ENCODE peak calls at places on chromosomes 3 and 15, in ten cellular contexts. One of them, this sample, is unnamed.

GRCh38 chr3:150348500-150348899 is 59.6 kb upstream of the TSC22D2 start:
- DNase-seq in choroid plexus epithelial cell: peak
- DNase-seq in HCT116: peak
- DNase-seq in WERI-Rb-1: no peak
- DNase-seq in heart left ventricle: no peak
- DNase-seq in body of pancreas: no peak
- DNase-seq in GM13976: no peak
- DNase-seq in epithelial cell of esophagus: peak
- DNase-seq in transverse colon: peak
- DNase-seq in B cell: no peak
- DNase-seq in this sample: no peak

GRCh38 chr3:146177072-146177936 is 16.3 kb upstream of the PLOD2 start:
- DNase-seq in choroid plexus epithelial cell: no peak
- DNase-seq in HCT116: no peak
- DNase-seq in WERI-Rb-1: no peak
- DNase-seq in heart left ventricle: peak
- DNase-seq in body of pancreas: no peak
- DNase-seq in GM13976: no peak
- DNase-seq in epithelial cell of esophagus: peak
- DNase-seq in transverse colon: no peak
- DNase-seq in B cell: no peak
- DNase-seq in this sample: no peak

GRCh38 chr3:30333903-30334302 is 272.5 kb upstream of the TGFBR2 start:
- DNase-seq in choroid plexus epithelial cell: no peak
- DNase-seq in HCT116: no peak
- DNase-seq in WERI-Rb-1: no peak
- DNase-seq in heart left ventricle: no peak
- DNase-seq in body of pancreas: no peak
- DNase-seq in GM13976: no peak
- DNase-seq in epithelial cell of esophagus: no peak
- DNase-seq in transverse colon: no peak
- DNase-seq in B cell: no peak
- DNase-seq in this sample: no peak

GRCh38 chr3:197820550-197821335 is 29.7 kb downstream of the LRCH3 start:
- DNase-seq in choroid plexus epithelial cell: no peak
- DNase-seq in HCT116: no peak
- DNase-seq in WERI-Rb-1: no peak
- DNase-seq in heart left ventricle: no peak
- DNase-seq in body of pancreas: no peak
- DNase-seq in GM13976: no peak
- DNase-seq in epithelial cell of esophagus: no peak
- DNase-seq in transverse colon: no peak
- DNase-seq in B cell: no peak
- DNase-seq in this sample: no peak

GRCh38 chr3:191324936-191325335 is 4.3 kb upstream of the CCDC50 start:
- DNase-seq in choroid plexus epithelial cell: peak
- DNase-seq in HCT116: no peak
- DNase-seq in WERI-Rb-1: no peak
- DNase-seq in heart left ventricle: no peak
- DNase-seq in body of pancreas: no peak
- DNase-seq in GM13976: no peak
- DNase-seq in epithelial cell of esophagus: peak
- DNase-seq in transverse colon: no peak
- DNase-seq in B cell: no peak
- DNase-seq in this sample: no peak

GRCh38 chr3:190646996-190647395 is 133.1 kb downstream of the IL1RAP start:
- DNase-seq in choroid plexus epithelial cell: no peak
- DNase-seq in HCT116: no peak
- DNase-seq in WERI-Rb-1: no peak
- DNase-seq in heart left ventricle: no peak
- DNase-seq in body of pancreas: no peak
- DNase-seq in GM13976: no peak
- DNase-seq in epithelial cell of esophagus: no peak
- DNase-seq in transverse colon: no peak
- DNase-seq in B cell: no peak
- DNase-seq in this sample: no peak

GRCh38 chr3:184582583-184582982 is 21.0 kb downstream of the EPHB3 start:
- DNase-seq in choroid plexus epithelial cell: peak
- DNase-seq in HCT116: no peak
- DNase-seq in WERI-Rb-1: peak
- DNase-seq in heart left ventricle: peak
- DNase-seq in body of pancreas: no peak
- DNase-seq in GM13976: no peak
- DNase-seq in epithelial cell of esophagus: no peak
- DNase-seq in transverse colon: no peak
- DNase-seq in B cell: no peak
- DNase-seq in this sample: no peak

GRCh38 chr15:101066501-101067408 is 147.6 kb downstream of the LRRK1 start:
- DNase-seq in choroid plexus epithelial cell: no peak
- DNase-seq in HCT116: no peak
- DNase-seq in WERI-Rb-1: no peak
- DNase-seq in heart left ventricle: peak
- DNase-seq in body of pancreas: no peak
- DNase-seq in GM13976: no peak
- DNase-seq in epithelial cell of esophagus: no peak
- DNase-seq in transverse colon: no peak
- DNase-seq in B cell: no peak
- DNase-seq in this sample: no peak

GRCh38 chr3:15997274-15997943 is 177.1 kb upstream of the GALNT15 start:
- DNase-seq in choroid plexus epithelial cell: no peak
- DNase-seq in HCT116: no peak
- DNase-seq in WERI-Rb-1: no peak
- DNase-seq in heart left ventricle: no peak
- DNase-seq in body of pancreas: no peak
- DNase-seq in GM13976: peak
- DNase-seq in epithelial cell of esophagus: no peak
- DNase-seq in transverse colon: no peak
- DNase-seq in B cell: no peak
- DNase-seq in this sample: no peak

GRCh38 chr15:38912067-38912466 is 347.5 kb upstream of the RASGRP1 start:
- DNase-seq in choroid plexus epithelial cell: no peak
- DNase-seq in HCT116: no peak
- DNase-seq in WERI-Rb-1: no peak
- DNase-seq in heart left ventricle: no peak
- DNase-seq in body of pancreas: no peak
- DNase-seq in GM13976: no peak
- DNase-seq in epithelial cell of esophagus: no peak
- DNase-seq in transverse colon: no peak
- DNase-seq in B cell: no peak
- DNase-seq in this sample: no peak

GRCh38 chr3:87761341-87761740 is 297.5 kb downstream of the CGGBP1 start:
- DNase-seq in choroid plexus epithelial cell: no peak
- DNase-seq in HCT116: no peak
- DNase-seq in WERI-Rb-1: no peak
- DNase-seq in heart left ventricle: no peak
- DNase-seq in body of pancreas: no peak
- DNase-seq in GM13976: no peak
- DNase-seq in epithelial cell of esophagus: no peak
- DNase-seq in transverse colon: no peak
- DNase-seq in B cell: no peak
- DNase-seq in this sample: no peak

GRCh38 chr3:143307613-143308183 is 188.1 kb downstream of the CHST2 start:
- DNase-seq in choroid plexus epithelial cell: peak
- DNase-seq in HCT116: no peak
- DNase-seq in WERI-Rb-1: no peak
- DNase-seq in heart left ventricle: peak
- DNase-seq in body of pancreas: peak
- DNase-seq in GM13976: peak
- DNase-seq in epithelial cell of esophagus: peak
- DNase-seq in transverse colon: no peak
- DNase-seq in B cell: no peak
- DNase-seq in this sample: peak

GRCh38 chr3:116339441-116340028 is 105.8 kb downstream of the LSAMP start:
- DNase-seq in choroid plexus epithelial cell: peak
- DNase-seq in HCT116: no peak
- DNase-seq in WERI-Rb-1: no peak
- DNase-seq in heart left ventricle: no peak
- DNase-seq in body of pancreas: peak
- DNase-seq in GM13976: no peak
- DNase-seq in epithelial cell of esophagus: no peak
- DNase-seq in transverse colon: peak
- DNase-seq in B cell: no peak
- DNase-seq in this sample: no peak

GRCh38 chr3:147411235-147411607 is 2.1 kb downstream of the ZIC1 start:
- DNase-seq in choroid plexus epithelial cell: no peak
- DNase-seq in HCT116: no peak
- DNase-seq in WERI-Rb-1: no peak
- DNase-seq in heart left ventricle: no peak
- DNase-seq in body of pancreas: no peak
- DNase-seq in GM13976: no peak
- DNase-seq in epithelial cell of esophagus: no peak
- DNase-seq in transverse colon: no peak
- DNase-seq in B cell: peak
- DNase-seq in this sample: no peak

GRCh38 chr3:40763812-40764211 is 239.1 kb downstream of the ZNF621 start:
- DNase-seq in choroid plexus epithelial cell: no peak
- DNase-seq in HCT116: no peak
- DNase-seq in WERI-Rb-1: no peak
- DNase-seq in heart left ventricle: no peak
- DNase-seq in body of pancreas: no peak
- DNase-seq in GM13976: no peak
- DNase-seq in epithelial cell of esophagus: no peak
- DNase-seq in transverse colon: no peak
- DNase-seq in B cell: no peak
- DNase-seq in this sample: no peak

DNA sequence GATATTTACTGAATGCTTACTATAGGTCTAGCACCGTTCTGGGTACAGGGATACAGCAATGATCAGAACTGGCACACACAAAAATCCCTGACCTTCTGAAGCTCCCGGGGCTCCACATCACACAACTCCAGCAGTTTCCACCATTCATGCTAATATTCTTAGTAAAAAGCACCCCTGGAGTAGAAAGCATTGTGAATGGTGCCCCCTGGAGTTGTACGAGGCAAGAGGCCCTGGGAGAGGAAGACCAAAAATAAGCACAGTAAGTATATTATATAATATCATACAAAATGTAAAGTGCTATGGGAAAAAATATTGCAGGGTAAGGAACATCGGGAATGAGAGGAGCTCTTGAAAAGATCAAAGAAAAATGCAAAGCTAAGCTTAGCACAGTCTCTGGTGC is 790 bp upstream of the SRGAP3 start:
- DNase-seq in choroid plexus epithelial cell: no peak
- DNase-seq in HCT116: no peak
- DNase-seq in WERI-Rb-1: no peak
- DNase-seq in heart left ventricle: no peak
- DNase-seq in body of pancreas: no peak
- DNase-seq in GM13976: no peak
- DNase-seq in epithelial cell of esophagus: no peak
- DNase-seq in transverse colon: no peak
- DNase-seq in B cell: no peak
- DNase-seq in this sample: no peak
- TF ChIP-seq CTCF in choroid plexus epithelial cell: no peak
- TF ChIP-seq CTCF in HCT116: peak
- TF ChIP-seq CTCF in WERI-Rb-1: peak
- TF ChIP-seq CTCF in heart left ventricle: no peak
- TF ChIP-seq CTCF in body of pancreas: no peak
- TF ChIP-seq CTCF in GM13976: no peak
- TF ChIP-seq CTCF in epithelial cell of esophagus: no peak
- TF ChIP-seq CTCF in transverse colon: no peak
- TF ChIP-seq CTCF in B cell: no peak
- TF ChIP-seq CTCF in this sample: no peak

DNA sequence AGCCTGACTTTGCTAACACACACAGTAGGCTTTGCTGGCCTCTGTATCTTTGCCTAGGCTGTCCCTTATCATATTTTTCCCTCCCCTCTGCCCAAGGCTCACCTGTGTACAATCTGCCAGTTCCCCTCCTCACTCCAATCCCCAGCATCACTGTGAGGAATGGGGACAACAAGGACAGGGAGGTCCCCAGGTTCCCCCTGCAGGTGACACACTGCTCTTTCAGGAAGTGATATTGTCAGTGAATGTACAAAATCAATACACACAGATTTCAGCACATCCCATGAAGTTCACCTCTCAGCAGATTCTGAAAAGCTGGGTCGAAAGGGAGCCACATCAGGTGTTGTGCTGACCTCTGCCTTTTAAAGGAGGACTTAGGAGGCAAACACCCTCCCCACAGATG is 177.5 kb downstream of the RAB11A start:
- DNase-seq in choroid plexus epithelial cell: no peak
- DNase-seq in HCT116: no peak
- DNase-seq in WERI-Rb-1: peak
- DNase-seq in heart left ventricle: no peak
- DNase-seq in body of pancreas: no peak
- DNase-seq in GM13976: peak
- DNase-seq in epithelial cell of esophagus: no peak
- DNase-seq in transverse colon: no peak
- DNase-seq in B cell: no peak
- DNase-seq in this sample: peak
- TF ChIP-seq CTCF in choroid plexus epithelial cell: no peak
- TF ChIP-seq CTCF in HCT116: peak
- TF ChIP-seq CTCF in WERI-Rb-1: peak
- TF ChIP-seq CTCF in heart left ventricle: no peak
- TF ChIP-seq CTCF in body of pancreas: no peak
- TF ChIP-seq CTCF in GM13976: no peak
- TF ChIP-seq CTCF in epithelial cell of esophagus: no peak
- TF ChIP-seq CTCF in transverse colon: no peak
- TF ChIP-seq CTCF in B cell: no peak
- TF ChIP-seq CTCF in this sample: no peak

GRCh38 chr15:74788042-74788715 is 6.3 kb downstream of the CSK start:
- DNase-seq in choroid plexus epithelial cell: no peak
- DNase-seq in HCT116: no peak
- DNase-seq in WERI-Rb-1: no peak
- DNase-seq in heart left ventricle: no peak
- DNase-seq in body of pancreas: no peak
- DNase-seq in GM13976: no peak
- DNase-seq in epithelial cell of esophagus: no peak
- DNase-seq in transverse colon: no peak
- DNase-seq in B cell: no peak
- DNase-seq in this sample: no peak
- TF ChIP-seq CTCF in choroid plexus epithelial cell: no peak
- TF ChIP-seq CTCF in HCT116: peak
- TF ChIP-seq CTCF in WERI-Rb-1: no peak
- TF ChIP-seq CTCF in heart left ventricle: peak
- TF ChIP-seq CTCF in body of pancreas: no peak
- TF ChIP-seq CTCF in GM13976: no peak
- TF ChIP-seq CTCF in epithelial cell of esophagus: no peak
- TF ChIP-seq CTCF in transverse colon: peak
- TF ChIP-seq CTCF in B cell: no peak
- TF ChIP-seq CTCF in this sample: no peak

DNA sequence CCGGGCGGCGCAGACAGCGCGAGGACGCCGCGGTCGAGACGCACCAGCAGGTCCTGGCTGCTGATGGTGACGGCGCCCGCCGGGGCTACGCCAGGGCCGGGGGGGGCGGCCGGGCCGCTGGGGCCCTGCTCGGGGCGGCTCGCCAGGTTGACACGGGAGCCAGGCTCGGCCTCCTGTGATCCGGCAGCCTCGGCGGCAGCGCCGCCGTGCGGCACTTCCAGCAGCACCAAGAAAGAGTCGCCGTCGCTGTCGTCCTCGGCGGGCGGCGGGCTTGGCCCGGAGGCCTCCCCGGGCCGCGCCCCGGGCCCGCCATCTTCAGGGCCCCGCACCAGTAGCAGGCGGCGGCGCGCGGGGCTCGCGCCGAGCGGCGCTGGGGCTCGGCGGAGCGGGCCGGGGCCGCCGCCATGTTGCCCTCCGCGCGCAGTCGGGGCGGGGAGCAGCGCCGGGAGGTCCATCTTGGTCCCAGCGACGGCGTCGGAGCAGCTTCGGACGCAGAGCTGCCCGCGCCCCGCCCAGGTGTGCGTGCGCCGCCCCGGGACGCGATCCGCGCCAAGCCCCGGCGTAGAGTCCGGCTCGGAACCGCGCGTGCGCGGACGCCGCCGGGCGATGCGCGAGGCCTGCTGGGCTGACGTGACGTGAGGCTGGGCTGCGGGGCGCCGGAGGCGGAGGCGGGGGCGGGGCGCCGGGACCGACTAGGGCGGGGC is at the start of gene ZXDC:
- DNase-seq in choroid plexus epithelial cell: peak
- DNase-seq in HCT116: peak
- DNase-seq in WERI-Rb-1: peak
- DNase-seq in heart left ventricle: peak
- DNase-seq in body of pancreas: peak
- DNase-seq in GM13976: peak
- DNase-seq in epithelial cell of esophagus: peak
- DNase-seq in transverse colon: peak
- DNase-seq in B cell: peak
- DNase-seq in this sample: peak
- TF ChIP-seq CTCF in choroid plexus epithelial cell: peak
- TF ChIP-seq CTCF in HCT116: no peak
- TF ChIP-seq CTCF in WERI-Rb-1: peak
- TF ChIP-seq CTCF in heart left ventricle: peak
- TF ChIP-seq CTCF in body of pancreas: peak
- TF ChIP-seq CTCF in GM13976: peak
- TF ChIP-seq CTCF in epithelial cell of esophagus: peak
- TF ChIP-seq CTCF in transverse colon: no peak
- TF ChIP-seq CTCF in B cell: peak
- TF ChIP-seq CTCF in this sample: peak

This sample was measured in activated CD8-positive, alpha-beta T cell treated with anti-CD3 and anti-CD28 coated beads for 36 hours.